ENCODE peak calls at places on chromosome 13, in six cellular contexts. H, U, M, P, Q and X are unnamed samples.

GRCh38 chr13:99871249-99871898 is 100.2 kb downstream of the ZIC5 start:
- DNase-seq in P (no peak), H (no peak), M (no peak), Q (no peak), U (no peak), X (no peak)

GRCh38 chr13:37905736-37906135 is 36.2 kb upstream of the TRPC4 start:
- DNase-seq in Q (no peak), P (peak), U (no peak), M (peak), H (no peak), X (no peak)

GRCh38 chr13:27794075-27794691 is 1.9 kb downstream of the GSX1 start:
- DNase-seq in H (no peak), Q (no peak), P (no peak), U (no peak), M (no peak), X (no peak)

GRCh38 chr13:76379341-76380105 is 506.7 kb downstream of the KCTD12 start:
- DNase-seq in H (no peak), U (no peak), Q (peak), M (no peak), P (no peak), X (no peak)

GRCh38 chr13:76709851-76710250 is 176.4 kb downstream of the KCTD12 start:
- DNase-seq in U (no peak), Q (no peak), H (no peak), M (no peak), P (peak), X (no peak)

GRCh38 chr13:59299584-59299983 is 864.1 kb downstream of the DIAPH3 start:
- DNase-seq in U (no peak), M (no peak), H (no peak), Q (no peak), P (no peak), X (no peak)

GRCh38 chr13:106587787-106588186 is 19.9 kb upstream of the ARGLU1 start:
- DNase-seq in U (no peak), P (no peak), Q (no peak), H (no peak), M (no peak), X (no peak)

GRCh38 chr13:113917096-113917495 is 53.2 kb upstream of the GAS6 start:
- DNase-seq in M (no peak), U (no peak), P (no peak), Q (no peak), H (no peak), X (no peak)

GRCh38 chr13:66219493-66219892 is 1010.6 kb downstream of the PCDH9 start:
- DNase-seq in P (no peak), U (no peak), Q (no peak), H (no peak), M (no peak), X (no peak)

GRCh38 chr13:67231481-67231940 is 1.4 kb upstream of the PCDH9 start:
- DNase-seq in M (peak), Q (peak), H (no peak), U (no peak), P (peak), X (no peak)

GRCh38 chr13:76717092-76717491 is 169.1 kb downstream of the KCTD12 start:
- DNase-seq in P (peak), H (no peak), M (no peak), U (no peak), Q (no peak), X (no peak)

GRCh38 chr13:35524192-35524591 is 47.7 kb upstream of the MAB21L1 start:
- DNase-seq in U (no peak), Q (no peak), P (no peak), M (peak), H (no peak), X (no peak)

GRCh38 chr13:99354371-99354951 is 47.3 kb upstream of the GPR183 start:
- DNase-seq in M (no peak), Q (peak), U (no peak), H (no peak), P (no peak), X (no peak)

GRCh38 chr13:49749852-49750251 is 42.6 kb downstream of the KPNA3 start:
- DNase-seq in Q (no peak), M (no peak), U (no peak), P (peak), H (no peak), X (no peak)

GRCh38 chr13:110344320-110344719 is 37.2 kb downstream of the COL4A2 start:
- DNase-seq in Q (peak), P (no peak), H (no peak), U (no peak), M (no peak), X (no peak)

GRCh38 chr13:29750178-29750530 is 100.3 kb downstream of the UBL3 start:
- DNase-seq in Q (no peak), H (no peak), P (no peak), M (no peak), U (no peak), X (no peak)

GRCh38 chr13:61777902-61778301 is 362.3 kb upstream of the PCDH20 start:
- DNase-seq in U (no peak), P (peak), M (peak), H (no peak), Q (no peak), X (no peak)

GRCh38 chr13:33678906-33679657 is 138.9 kb upstream of the RFC3 start:
- DNase-seq in P (peak), U (no peak), M (peak), Q (no peak), H (peak), X (no peak)

GRCh38 chr13:106762711-106763110 is 194.8 kb upstream of the ARGLU1 start:
- DNase-seq in M (no peak), U (no peak), Q (no peak), P (no peak), H (no peak), X (no peak)

GRCh38 chr13:108044929-108045328 is 170.4 kb downstream of the LIG4 start:
- DNase-seq in H (no peak), U (no peak), M (no peak), P (no peak), Q (no peak), X (no peak)

GRCh38 chr13:89627991-89628390 is 1719.5 kb upstream of the MIR17HG start:
- DNase-seq in P (peak), M (no peak), U (no peak), H (no peak), Q (peak), X (no peak)

GRCh38 chr13:89783221-89783755 is 1564.2 kb upstream of the MIR17HG start:
- DNase-seq in P (no peak), U (no peak), H (no peak), Q (no peak), M (no peak), X (peak)

GRCh38 chr13:32001392-32001768 is 30.2 kb upstream of the FRY start:
- DNase-seq in H (no peak), Q (no peak), U (no peak), P (peak), M (peak), X (no peak)

GRCh38 chr13:44243198-44243852 is 130.3 kb upstream of the SERP2 start:
- DNase-seq in M (peak), U (no peak), P (peak), Q (no peak), H (peak), X (no peak)

GRCh38 chr13:19764237-19764636 is 18.5 kb downstream of the PSPC1 start:
- DNase-seq in M (no peak), P (no peak), Q (no peak), U (no peak), H (no peak), X (no peak)

GRCh38 chr13:51781246-51782022 is 22.5 kb downstream of the DHRS12 start:
- DNase-seq in M (peak), P (peak), Q (no peak), H (no peak), U (no peak), X (no peak)
- TF ChIP-seq CTCF in M (peak), P (peak), Q (peak), H (no peak), U (peak), X (peak)

DNA sequence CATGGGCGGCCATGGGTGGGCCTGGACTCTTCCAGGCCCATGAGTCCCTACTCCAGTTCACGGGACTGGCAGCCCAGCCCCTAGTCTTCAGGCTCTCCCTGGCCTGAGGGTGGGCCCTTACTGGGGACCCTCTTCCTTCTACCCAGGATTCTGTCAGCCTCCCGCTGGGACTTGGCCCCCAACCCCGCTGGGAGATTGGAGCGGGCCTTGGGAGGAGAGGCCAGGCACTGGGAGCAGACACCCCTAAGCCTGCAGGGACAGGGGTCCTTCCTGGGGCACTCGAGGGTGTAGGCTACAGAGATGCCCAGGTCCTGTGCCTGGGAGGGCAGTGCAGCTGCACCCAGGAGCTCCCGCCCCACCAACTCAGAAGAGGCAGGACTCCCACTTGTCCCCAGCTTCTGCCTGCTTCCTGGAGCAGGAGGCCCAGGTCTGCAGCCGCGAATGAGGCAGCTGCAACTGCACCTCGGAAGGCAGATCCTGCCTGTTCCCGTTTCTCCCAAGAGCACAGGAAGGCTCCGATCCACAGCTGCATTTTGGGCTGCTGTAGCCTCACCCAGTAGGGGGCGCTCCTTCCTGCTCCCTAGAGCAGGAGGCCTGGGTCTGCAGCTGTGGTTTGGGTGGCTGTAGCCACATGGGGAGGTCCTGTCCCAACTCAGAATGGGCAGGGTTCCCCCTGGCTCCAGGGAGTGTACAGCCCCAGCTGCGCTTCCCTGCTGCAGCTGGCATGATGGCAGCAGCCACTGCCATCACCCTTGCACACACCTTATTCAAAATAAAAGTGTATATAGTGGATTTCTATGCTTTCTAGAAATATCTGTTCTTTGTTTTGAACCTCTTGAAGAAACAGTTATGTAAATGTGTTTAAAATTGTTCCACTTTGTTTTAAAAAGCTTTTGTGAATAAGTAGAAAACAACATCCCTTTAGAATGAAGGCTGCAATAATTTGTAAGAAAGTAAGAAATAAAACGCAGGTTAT is 46.8 kb downstream of the TEX26 start:
- DNase-seq in Q (no peak), H (no peak), U (no peak), P (no peak), M (peak), X (no peak)
- TF ChIP-seq CTCF in Q (peak), H (no peak), U (peak), P (peak), M (peak), X (peak)

GRCh38 chr13:91158015-91158390 is 189.5 kb upstream of the MIR17HG start:
- DNase-seq in M (no peak), Q (no peak), P (no peak), U (no peak), H (no peak), X (no peak)
- TF ChIP-seq CTCF in M (no peak), Q (no peak), P (no peak), U (no peak), H (no peak), X (peak)

DNA sequence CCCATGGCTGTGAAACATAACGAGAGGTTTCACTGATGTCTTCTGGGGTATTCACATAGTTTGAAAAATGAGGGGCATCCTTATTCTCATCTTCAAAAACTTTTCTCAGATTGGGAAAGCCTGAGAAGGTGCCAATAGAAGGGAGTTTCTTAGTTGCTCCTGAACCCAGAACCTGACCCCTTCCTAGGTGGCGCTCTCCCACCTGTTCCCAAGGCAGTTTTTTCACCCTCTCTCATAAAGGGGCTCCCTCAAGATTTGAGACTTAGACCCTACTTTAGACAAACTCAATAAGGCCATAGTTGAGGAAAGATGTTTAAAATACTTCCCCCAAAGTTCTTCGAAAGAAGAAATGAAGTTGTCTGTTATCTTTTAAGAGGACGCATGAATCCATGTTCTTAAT is 142.2 kb downstream of the FGF9 start:
- DNase-seq in Q (no peak), U (no peak), H (no peak), M (no peak), P (no peak), X (no peak)
- TF ChIP-seq CTCF in Q (no peak), U (no peak), H (no peak), M (no peak), P (no peak), X (no peak)